ENCODE peak calls at places on chromosomes 7 and 10, in ten cellular contexts. W, V, D, N, Q, K, E, R, T and I are unnamed samples.

GRCh38 chr7:101506531-101506930 is 122.6 kb downstream of the MYL10 start:
- DNase-seq in E (no peak), W (no peak), K (no peak), D (peak; percentile 38), T (no peak), V (peak; percentile 22), N (no peak), R (no peak), Q (no peak), I (no peak)

GRCh38 chr10:110138197-110138812 is 69.1 kb upstream of the MXI1 start:
- DNase-seq in E (no peak), K (peak; percentile 79), W (no peak), D (peak; percentile 71), T (no peak), V (peak; percentile 82), N (peak; percentile 77), Q (peak; percentile 26), R (peak; percentile 71), I (peak; percentile 62)

GRCh38 chr10:38054361-38054797 is 39.8 kb upstream of the ZNF37A start:
- DNase-seq in V (peak; percentile 95), K (no peak), W (no peak), N (peak; percentile 89), T (no peak), Q (peak; percentile 62), E (no peak), D (no peak), R (peak; percentile 87), I (peak; percentile 3)

GRCh38 chr7:88361357-88361756 is 54.7 kb upstream of the STEAP4 start:
- DNase-seq in E (no peak), T (no peak), D (peak; percentile 31), N (no peak), V (no peak), K (no peak), Q (no peak), R (no peak), W (no peak), I (no peak)

GRCh38 chr10:33371234-33371633 is 36.8 kb upstream of the NRP1 start:
- DNase-seq in R (no peak), T (no peak), Q (no peak), W (no peak), K (no peak), V (no peak), D (no peak), E (no peak), N (no peak), I (no peak)

GRCh38 chr7:90973146-90973545 is 291.1 kb upstream of the FZD1 start:
- DNase-seq in V (peak; percentile 39), D (no peak), N (no peak), E (no peak), T (no peak), Q (no peak), K (no peak), W (no peak), R (peak; percentile 51), I (no peak)

GRCh38 chr7:87702326-87702725 is 74.1 kb downstream of the RUNDC3B start:
- DNase-seq in T (no peak), E (peak; percentile 28), R (peak; percentile 1), W (no peak), D (no peak), N (no peak), K (no peak), V (peak; percentile 45), Q (no peak), I (no peak)

GRCh38 chr10:15123749-15124184 is 26.6 kb downstream of the RPP38 start:
- DNase-seq in W (no peak), N (peak; percentile 77), R (peak; percentile 80), V (peak; percentile 87), Q (peak; percentile 30), T (no peak), E (no peak), K (no peak), D (peak; percentile 52), I (peak; percentile 57)

GRCh38 chr10:60739581-60739980 is 38.7 kb upstream of the CDK1 start:
- DNase-seq in K (no peak), E (no peak), D (no peak), N (peak; percentile 51), R (no peak), V (peak; percentile 52), W (no peak), T (no peak), Q (no peak), I (no peak)

GRCh38 chr7:78924581-78924980 is 528.9 kb downstream of the MAGI2 start:
- DNase-seq in Q (no peak), N (peak; percentile 21), T (no peak), W (no peak), D (peak; percentile 1), R (peak; percentile 45), V (peak; percentile 52), K (peak; percentile 57), E (no peak), I (peak; percentile 20)

GRCh38 chr10:62815373-62816111 is 624 bp downstream of the EGR2 start:
- DNase-seq in K (peak; percentile 50), R (no peak), W (peak; percentile 20), Q (no peak), D (peak; percentile 39), T (peak; percentile 68), E (no peak), N (peak; percentile 36), V (peak; percentile 42), I (no peak)

GRCh38 chr7:151539055-151539714 is 19.5 kb upstream of the RHEB start:
- DNase-seq in W (no peak), V (no peak), Q (no peak), N (peak; percentile 29), K (peak; percentile 81), D (peak; percentile 57), E (no peak), R (no peak), T (no peak), I (no peak)

GRCh38 chr7:783556-784490 is 48.5 kb upstream of the SUN1 start:
- DNase-seq in T (no peak), K (no peak), D (no peak), W (no peak), N (no peak), V (no peak), Q (no peak), R (no peak), E (no peak), I (no peak)

GRCh38 chr7:390761-391410 is 100.9 kb downstream of the FOXL3 start:
- DNase-seq in E (no peak), K (no peak), Q (no peak), V (no peak), R (no peak), N (no peak), T (peak; percentile 56), W (no peak), D (no peak), I (no peak)

GRCh38 chr10:69087600-69088470 is at the start of gene SRGN:
- DNase-seq in Q (peak; percentile 33), R (peak; percentile 95), T (no peak), E (peak; percentile 23), W (peak; percentile 40), N (peak; percentile 98), K (no peak), V (peak; percentile 98), D (peak; percentile 95), I (no peak)

GRCh38 chr7:12889391-12889790 is 202.0 kb downstream of the ARL4A start:
- DNase-seq in N (peak; percentile 32), E (no peak), V (peak; percentile 38), D (no peak), T (no peak), W (no peak), Q (no peak), R (peak; percentile 4), K (no peak), I (no peak)

GRCh38 chr10:49177391-49178355 is 10.5 kb downstream of the TMEM273 start:
- DNase-seq in N (peak; percentile 73), V (peak; percentile 92), K (no peak), T (no peak), W (peak; percentile 24), R (peak; percentile 93), Q (peak; percentile 70), E (peak; percentile 28), D (peak; percentile 88), I (peak; percentile 24)

GRCh38 chr10:78691301-78692030 is 377.3 kb upstream of the ZMIZ1 start:
- DNase-seq in W (no peak), K (no peak), N (no peak), R (no peak), T (no peak), E (peak; percentile 25), Q (no peak), D (no peak), V (no peak), I (no peak)

GRCh38 chr10:96266118-96266770 is 5.1 kb downstream of the BLNK start:
- DNase-seq in T (no peak), D (no peak), Q (no peak), W (peak; percentile 56), R (no peak), K (no peak), V (no peak), E (no peak), N (no peak), I (no peak)
- TF ChIP-seq CTCF in T (no peak), D (no peak), Q (no peak), W (no peak), R (no peak), K (no peak), V (no peak), E (no peak), N (no peak), I (no peak)

DNA sequence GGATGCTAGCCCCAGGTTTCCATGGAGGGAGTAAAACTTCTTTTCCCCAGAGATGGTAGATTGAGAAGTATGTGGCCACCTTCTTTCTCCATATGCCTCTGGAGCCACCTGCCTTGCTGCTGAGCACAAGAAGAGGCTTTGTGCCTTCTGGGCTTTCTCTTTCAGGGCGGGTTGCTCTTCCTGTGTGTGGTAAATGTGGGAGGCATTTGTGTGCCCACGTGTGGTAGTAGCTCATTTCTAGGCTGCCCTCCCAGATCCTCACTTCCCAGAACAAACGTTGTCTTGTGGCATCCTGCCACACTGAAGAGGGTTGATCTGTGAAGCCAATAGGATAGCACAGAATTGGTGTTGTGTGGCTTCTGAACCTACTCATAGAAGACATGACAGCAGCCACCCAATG is 342.0 kb upstream of the PODXL start:
- DNase-seq in N (peak; percentile 41), D (no peak), T (no peak), V (no peak), Q (no peak), E (no peak), W (no peak), R (peak; percentile 14), K (no peak), I (no peak)
- H3K4me3 ChIP-seq in N (no peak overlapping the region), D (no peak overlapping the region), T (no peak overlapping the region), V (no peak overlapping the region), Q (no peak overlapping the region), E (no peak overlapping the region), W (no peak overlapping the region), R (no peak overlapping the region), K (no peak overlapping the region), I (no peak overlapping the region)

GRCh38 chr7:141752634-141753033 is 11.3 kb upstream of the TAS2R3 start:
- DNase-seq in V (peak; percentile 26), D (no peak), T (no peak), N (no peak), W (no peak), R (peak; percentile 10), K (no peak), Q (no peak), E (no peak), I (no peak)
- TF ChIP-seq CTCF in V (peak; percentile 30), D (peak; percentile 15), T (peak; percentile 33), N (no peak), W (no peak), R (peak; percentile 29), K (peak; percentile 48), Q (peak; percentile 21), E (peak; percentile 70), I (peak; percentile 11)

DNA sequence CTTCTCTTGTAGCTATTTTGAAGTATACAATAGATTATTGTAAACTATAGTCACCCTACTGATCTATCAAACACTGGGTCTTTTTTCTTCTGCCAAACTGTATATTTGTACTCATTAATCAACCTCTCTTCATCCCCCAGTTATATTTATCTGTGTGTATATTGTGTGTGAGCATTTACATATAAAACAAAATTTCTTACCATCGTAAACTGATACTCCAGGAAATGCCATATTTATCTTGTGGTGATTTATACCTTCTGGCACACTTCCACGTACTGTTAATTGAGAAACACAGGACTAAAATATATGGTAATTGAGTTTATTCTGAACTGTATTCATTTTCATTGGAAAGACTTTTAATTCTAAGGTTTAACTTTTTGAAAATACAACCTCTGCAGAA is 18.9 kb downstream of the ANLN start:
- DNase-seq in R (peak; percentile 23), N (peak; percentile 51), E (no peak), D (no peak), K (no peak), Q (no peak), W (no peak), T (no peak), V (no peak), I (no peak)
- H3K4me3 ChIP-seq in R (no peak overlapping the region), N (no peak overlapping the region), E (no peak overlapping the region), D (no peak overlapping the region), K (no peak overlapping the region), Q (no peak overlapping the region), W (no peak overlapping the region), T (no peak overlapping the region), V (no peak overlapping the region), I (no peak overlapping the region)